ENCODE peak calls at places on chromosomes 1 and 21, in six cellular contexts. One of them, this sample, is unnamed.
A peak's percentile ranks its signal among the peaks of the same experiment; 100 is the strongest.

GRCh38 chr1:223771814-223772770 is 59.8 kb downstream of the CAPN2 start:
- DNase-seq in Caco-2: peak; percentile 83
- DNase-seq in fibroblast of lung: peak; percentile 87
- DNase-seq in lower lobe of right lung: peak; percentile 67
- DNase-seq in mammary epithelial cell: peak; percentile 74
- DNase-seq in psoas muscle: peak; percentile 59
- DNase-seq in this sample: peak; percentile 59

GRCh38 chr1:175317795-175318194 is 125.2 kb upstream of the KIAA0040 start:
- DNase-seq in mammary epithelial cell: no peak
- DNase-seq in psoas muscle: no peak
- DNase-seq in fibroblast of lung: no peak
- DNase-seq in Caco-2: no peak
- DNase-seq in lower lobe of right lung: no peak
- DNase-seq in this sample: no peak

GRCh38 chr1:77467741-77468140 is 185.9 kb downstream of the AK5 start:
- DNase-seq in fibroblast of lung: no peak
- DNase-seq in mammary epithelial cell: no peak
- DNase-seq in lower lobe of right lung: no peak
- DNase-seq in psoas muscle: no peak
- DNase-seq in Caco-2: no peak
- DNase-seq in this sample: no peak

GRCh38 chr1:195663549-195664280 is 944.5 kb downstream of the KCNT2 start:
- DNase-seq in mammary epithelial cell: peak; percentile 79
- DNase-seq in psoas muscle: no peak
- DNase-seq in fibroblast of lung: peak; percentile 97
- DNase-seq in Caco-2: no peak
- DNase-seq in lower lobe of right lung: no peak
- DNase-seq in this sample: peak; percentile 59

GRCh38 chr1:84077476-84078107 is 66.5 kb upstream of the PRKACB start:
- DNase-seq in psoas muscle: peak; percentile 84
- DNase-seq in Caco-2: peak; percentile 49
- DNase-seq in mammary epithelial cell: peak; percentile 66
- DNase-seq in fibroblast of lung: peak; percentile 67
- DNase-seq in lower lobe of right lung: peak; percentile 69
- DNase-seq in this sample: peak; percentile 82

GRCh38 chr1:8711873-8712412 is 105.5 kb downstream of the RERE start:
- DNase-seq in mammary epithelial cell: no peak
- DNase-seq in Caco-2: no peak
- DNase-seq in psoas muscle: no peak
- DNase-seq in lower lobe of right lung: no peak
- DNase-seq in fibroblast of lung: no peak
- DNase-seq in this sample: no peak

GRCh38 chr1:241688940-241689368 is 36.9 kb downstream of the WDR64 start:
- DNase-seq in mammary epithelial cell: peak; percentile 98
- DNase-seq in Caco-2: no peak
- DNase-seq in lower lobe of right lung: no peak
- DNase-seq in psoas muscle: no peak
- DNase-seq in fibroblast of lung: no peak
- DNase-seq in this sample: no peak

GRCh38 chr1:225724251-225724650 is 53.4 kb upstream of the SRP9 start:
- DNase-seq in fibroblast of lung: no peak
- DNase-seq in Caco-2: no peak
- DNase-seq in mammary epithelial cell: no peak
- DNase-seq in psoas muscle: no peak
- DNase-seq in lower lobe of right lung: no peak
- DNase-seq in this sample: no peak

GRCh38 chr1:86436041-86436440 is 12.1 kb downstream of the CLCA2 start:
- DNase-seq in Caco-2: no peak
- DNase-seq in fibroblast of lung: no peak
- DNase-seq in mammary epithelial cell: no peak
- DNase-seq in lower lobe of right lung: no peak
- DNase-seq in psoas muscle: no peak
- DNase-seq in this sample: no peak

GRCh38 chr1:81231729-81232038 is 569.0 kb upstream of the ADGRL2 start:
- DNase-seq in mammary epithelial cell: no peak
- DNase-seq in lower lobe of right lung: no peak
- DNase-seq in psoas muscle: no peak
- DNase-seq in fibroblast of lung: no peak
- DNase-seq in Caco-2: no peak
- DNase-seq in this sample: no peak

GRCh38 chr1:38788285-38788684 is 71.3 kb downstream of the RRAGC start:
- DNase-seq in Caco-2: no peak
- DNase-seq in fibroblast of lung: no peak
- DNase-seq in psoas muscle: no peak
- DNase-seq in mammary epithelial cell: no peak
- DNase-seq in lower lobe of right lung: no peak
- DNase-seq in this sample: no peak

GRCh38 chr1:29515188-29515955 is 279.1 kb downstream of the PTPRU start:
- DNase-seq in Caco-2: no peak
- DNase-seq in mammary epithelial cell: no peak
- DNase-seq in lower lobe of right lung: no peak
- DNase-seq in fibroblast of lung: no peak
- DNase-seq in psoas muscle: no peak
- DNase-seq in this sample: no peak

GRCh38 chr1:1153874-1154273 is 19.8 kb upstream of the TTLL10 start:
- DNase-seq in psoas muscle: no peak
- DNase-seq in lower lobe of right lung: no peak
- DNase-seq in fibroblast of lung: peak; percentile 56
- DNase-seq in mammary epithelial cell: no peak
- DNase-seq in Caco-2: no peak
- DNase-seq in this sample: no peak

GRCh38 chr1:224528900-224529299 is 87.2 kb upstream of the CNIH3 start:
- DNase-seq in mammary epithelial cell: no peak
- DNase-seq in psoas muscle: no peak
- DNase-seq in lower lobe of right lung: no peak
- DNase-seq in Caco-2: no peak
- DNase-seq in fibroblast of lung: peak; percentile 93
- DNase-seq in this sample: peak; percentile 64

GRCh38 chr1:58246549-58246948 is 300.0 kb downstream of the OMA1 start:
- DNase-seq in fibroblast of lung: no peak
- DNase-seq in psoas muscle: no peak
- DNase-seq in Caco-2: no peak
- DNase-seq in mammary epithelial cell: no peak
- DNase-seq in lower lobe of right lung: no peak
- DNase-seq in this sample: no peak

GRCh38 chr1:165456114-165456513 is 11.2 kb upstream of the RXRG start:
- DNase-seq in mammary epithelial cell: peak; percentile 30
- DNase-seq in psoas muscle: no peak
- DNase-seq in lower lobe of right lung: no peak
- DNase-seq in fibroblast of lung: no peak
- DNase-seq in Caco-2: no peak
- DNase-seq in this sample: no peak

GRCh38 chr1:24853656-24854055 is 76.4 kb downstream of the RUNX3 start:
- DNase-seq in mammary epithelial cell: no peak
- DNase-seq in lower lobe of right lung: no peak
- DNase-seq in Caco-2: no peak
- DNase-seq in psoas muscle: no peak
- DNase-seq in fibroblast of lung: no peak
- DNase-seq in this sample: no peak

GRCh38 chr1:73310797-73311381 is 887.1 kb downstream of the LRRIQ3 start:
- DNase-seq in Caco-2: no peak
- DNase-seq in lower lobe of right lung: no peak
- DNase-seq in fibroblast of lung: no peak
- DNase-seq in psoas muscle: no peak
- DNase-seq in mammary epithelial cell: no peak
- DNase-seq in this sample: no peak

GRCh38 chr1:206455681-206456344 is 14.5 kb upstream of the IKBKE start:
- DNase-seq in mammary epithelial cell: no peak
- DNase-seq in psoas muscle: no peak
- DNase-seq in Caco-2: no peak
- DNase-seq in fibroblast of lung: no peak
- DNase-seq in lower lobe of right lung: no peak
- DNase-seq in this sample: no peak

GRCh38 chr1:17569200-17570139 is 30.0 kb downstream of the ARHGEF10L start:
- DNase-seq in lower lobe of right lung: peak; percentile 71
- DNase-seq in psoas muscle: peak; percentile 87
- DNase-seq in Caco-2: no peak
- DNase-seq in mammary epithelial cell: peak; percentile 36
- DNase-seq in fibroblast of lung: peak; percentile 95
- DNase-seq in this sample: peak; percentile 81

GRCh38 chr21:36980280-36981048 is 14.0 kb upstream of the HLCS start:
- DNase-seq in fibroblast of lung: no peak
- DNase-seq in Caco-2: peak; percentile 45
- DNase-seq in lower lobe of right lung: peak; percentile 67
- DNase-seq in psoas muscle: peak; percentile 72
- DNase-seq in mammary epithelial cell: no peak
- DNase-seq in this sample: no peak

GRCh38 chr1:6095511-6096242 is 50.0 kb downstream of the KCNAB2 start:
- DNase-seq in lower lobe of right lung: peak; percentile 27
- DNase-seq in psoas muscle: peak; percentile 36
- DNase-seq in mammary epithelial cell: no peak
- DNase-seq in Caco-2: no peak
- DNase-seq in fibroblast of lung: no peak
- DNase-seq in this sample: no peak

GRCh38 chr1:185308126-185308525 is 8.9 kb downstream of the IVNS1ABP start:
- DNase-seq in psoas muscle: no peak
- DNase-seq in fibroblast of lung: no peak
- DNase-seq in Caco-2: no peak
- DNase-seq in lower lobe of right lung: no peak
- DNase-seq in mammary epithelial cell: no peak
- DNase-seq in this sample: no peak

GRCh38 chr1:180568211-180568610 is 9.4 kb downstream of the OVAAL start:
- DNase-seq in psoas muscle: no peak
- DNase-seq in mammary epithelial cell: no peak
- DNase-seq in Caco-2: no peak
- DNase-seq in lower lobe of right lung: no peak
- DNase-seq in fibroblast of lung: no peak
- DNase-seq in this sample: no peak
- H3K4me3 ChIP-seq in psoas muscle: no peak overlapping the region
- H3K4me3 ChIP-seq in mammary epithelial cell: no peak overlapping the region
- H3K4me3 ChIP-seq in Caco-2: no peak overlapping the region
- H3K4me3 ChIP-seq in lower lobe of right lung: no peak overlapping the region
- H3K4me3 ChIP-seq in fibroblast of lung: no peak overlapping the region
- H3K4me3 ChIP-seq in this sample: no peak overlapping the region

DNA sequence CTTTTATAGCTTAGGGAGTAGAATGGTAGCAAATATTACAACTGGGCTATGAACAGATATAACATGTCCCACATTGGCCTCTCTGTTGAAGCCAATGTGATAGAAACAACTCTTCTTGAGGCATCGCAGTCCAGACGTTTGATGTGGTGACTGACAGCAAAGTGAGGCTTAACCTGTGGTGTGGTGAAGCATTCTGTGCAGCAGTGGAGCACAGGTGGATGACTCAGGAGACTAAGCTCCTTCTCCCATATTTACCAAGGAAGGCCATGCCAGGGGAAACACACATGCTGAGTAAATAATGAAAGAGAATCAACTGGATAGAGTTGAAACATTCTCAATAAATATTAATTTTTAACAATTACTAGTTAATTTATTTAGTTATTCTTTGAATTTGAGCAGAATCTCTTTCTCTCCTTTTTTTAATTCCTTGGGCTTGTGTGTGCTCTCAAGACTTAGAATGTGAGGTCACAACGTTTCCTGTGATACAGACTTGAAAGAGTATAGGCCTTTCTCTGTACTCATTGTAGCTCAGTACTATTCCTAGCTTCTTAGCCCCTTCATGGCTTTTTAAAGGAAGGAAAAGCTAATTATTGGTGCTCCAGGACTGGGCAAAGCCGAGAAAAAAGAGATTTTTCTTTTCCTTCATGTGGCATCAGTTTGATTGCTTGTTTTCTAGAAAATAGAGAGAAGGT is 17.6 kb downstream of the CRB1 start:
- DNase-seq in Caco-2: no peak
- DNase-seq in psoas muscle: no peak
- DNase-seq in fibroblast of lung: no peak
- DNase-seq in mammary epithelial cell: peak; percentile 8
- DNase-seq in lower lobe of right lung: no peak
- DNase-seq in this sample: no peak
- H3K9me3 ChIP-seq in Caco-2: no peaks in the 10 kb centered on the region
- H3K9me3 ChIP-seq in psoas muscle: no peaks in the 10 kb centered on the region
- H3K9me3 ChIP-seq in fibroblast of lung: no peaks in the 10 kb centered on the region
- H3K9me3 ChIP-seq in mammary epithelial cell: no peaks in the 10 kb centered on the region
- H3K9me3 ChIP-seq in lower lobe of right lung: no peaks in the 10 kb centered on the region
- H3K9me3 ChIP-seq in this sample: no peaks in the 10 kb centered on the region

DNA sequence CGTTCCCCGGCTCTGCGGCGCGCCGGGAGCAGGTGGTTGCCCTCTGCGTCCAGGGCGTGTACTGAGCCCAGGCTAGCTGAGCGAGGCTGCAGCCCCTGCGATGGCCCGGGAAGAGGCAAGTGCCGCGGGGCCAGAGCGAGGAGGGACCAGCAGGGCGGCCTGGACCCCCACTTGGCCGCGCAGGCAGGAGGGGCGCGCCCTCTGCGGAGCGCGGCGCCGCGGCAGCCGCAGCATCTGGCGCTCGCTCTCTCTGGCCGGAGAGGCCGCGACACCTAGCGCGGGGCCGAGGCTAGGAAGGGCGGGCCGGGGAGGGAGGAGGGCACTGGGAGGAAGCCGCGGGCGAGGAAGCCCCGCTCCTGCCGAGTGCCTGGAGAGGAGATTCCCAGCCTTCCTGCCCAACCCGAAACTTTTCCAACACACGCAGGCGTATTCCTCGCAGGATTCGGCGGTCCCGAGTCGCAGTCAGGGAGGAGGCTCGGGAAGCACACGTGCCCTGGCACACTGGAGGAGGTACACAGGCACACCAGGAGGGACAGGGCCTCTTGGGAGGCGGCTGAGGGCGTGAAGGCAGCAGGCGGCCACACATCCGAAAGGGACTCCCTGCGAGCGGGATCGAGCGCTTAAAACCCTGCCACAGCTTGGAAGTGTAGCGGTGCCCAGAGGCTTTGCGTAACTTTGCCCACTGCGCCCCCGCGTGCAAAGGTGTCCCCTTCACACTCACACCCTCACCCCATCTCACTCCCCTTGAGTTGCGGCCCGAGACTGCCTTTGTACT is 4.8 kb upstream of the PROX1 start:
- DNase-seq in fibroblast of lung: no peak
- DNase-seq in psoas muscle: peak; percentile 62
- DNase-seq in Caco-2: peak; percentile 66
- DNase-seq in mammary epithelial cell: no peak
- DNase-seq in lower lobe of right lung: no peak
- DNase-seq in this sample: peak; percentile 32
- H3K4me3 ChIP-seq in fibroblast of lung: no peak overlapping the region
- H3K4me3 ChIP-seq in psoas muscle: peak overlapping the region; percentile 66
- H3K4me3 ChIP-seq in Caco-2: peak overlapping the region; percentile 70
- H3K4me3 ChIP-seq in mammary epithelial cell: no peak overlapping the region
- H3K4me3 ChIP-seq in lower lobe of right lung: peak overlapping the region; percentile 31
- H3K4me3 ChIP-seq in this sample: no peak overlapping the region

GRCh38 chr1:235670157-235670776 is 20.7 kb upstream of the GNG4 start:
- DNase-seq in mammary epithelial cell: no peak
- DNase-seq in psoas muscle: no peak
- DNase-seq in fibroblast of lung: no peak
- DNase-seq in Caco-2: no peak
- DNase-seq in lower lobe of right lung: no peak
- DNase-seq in this sample: no peak

GRCh38 chr1:235669277-235669676 is 19.7 kb upstream of the GNG4 start:
- DNase-seq in mammary epithelial cell: no peak
- DNase-seq in fibroblast of lung: no peak
- DNase-seq in Caco-2: no peak
- DNase-seq in psoas muscle: no peak
- DNase-seq in lower lobe of right lung: no peak
- DNase-seq in this sample: no peak

GRCh38 chr1:235675152-235675890 is 25.7 kb upstream of the GNG4 start:
- DNase-seq in psoas muscle: no peak
- DNase-seq in mammary epithelial cell: peak; percentile 8
- DNase-seq in fibroblast of lung: peak; percentile 65
- DNase-seq in Caco-2: no peak
- DNase-seq in lower lobe of right lung: no peak
- DNase-seq in this sample: no peak

GRCh38 chr1:235673981-235674380 is 24.4 kb upstream of the GNG4 start:
- DNase-seq in lower lobe of right lung: no peak
- DNase-seq in fibroblast of lung: no peak
- DNase-seq in mammary epithelial cell: no peak
- DNase-seq in Caco-2: no peak
- DNase-seq in psoas muscle: no peak
- DNase-seq in this sample: no peak

GRCh38 chr1:235671992-235672391 is 22.4 kb upstream of the GNG4 start:
- DNase-seq in fibroblast of lung: no peak
- DNase-seq in lower lobe of right lung: no peak
- DNase-seq in mammary epithelial cell: no peak
- DNase-seq in Caco-2: no peak
- DNase-seq in psoas muscle: no peak
- DNase-seq in this sample: no peak
- H3K9me3 ChIP-seq in fibroblast of lung: no peaks in the 10 kb centered on the region
- H3K9me3 ChIP-seq in lower lobe of right lung: peaks cover 42% of the 10 kb centered on the region
- H3K9me3 ChIP-seq in mammary epithelial cell: peaks cover 40% of the 10 kb centered on the region
- H3K9me3 ChIP-seq in Caco-2: peaks cover 41% of the 10 kb centered on the region
- H3K9me3 ChIP-seq in psoas muscle: peaks cover 19% of the 10 kb centered on the region
- H3K9me3 ChIP-seq in this sample: peaks cover 28% of the 10 kb centered on the region